ENCODE peak calls at places on chromosome 10, in nine cellular contexts. T, V, Y, O, Z, M, K, H and W are unnamed samples.

GRCh38 chr10:84293574-84294016 is 34.8 kb upstream of the CCSER2 start:
- DNase-seq in M (no peak), V (no peak), T (no peak), Z (no peak), H (no peak), K (no peak), Y (no peak), O (no peak), W (no peak)

GRCh38 chr10:22657028-22657427 is 57.4 kb downstream of the PIP4K2A start:
- DNase-seq in O (no peak), V (no peak), T (no peak), H (no peak), Z (no peak), K (no peak), Y (no peak), M (no peak), W (no peak)

GRCh38 chr10:110868981-110869380 is 2.7 kb upstream of the PDCD4 start:
- DNase-seq in O (no peak), M (no peak), V (no peak), T (no peak), H (no peak), K (no peak), Z (no peak), Y (no peak), W (no peak)

GRCh38 chr10:76034236-76035009 is 603.0 kb downstream of the LRMDA start:
- DNase-seq in O (no peak), H (no peak), T (no peak), M (no peak), K (no peak), V (no peak), Y (no peak), Z (peak), W (no peak)

GRCh38 chr10:128721851-128722250 is 595.6 kb upstream of the MKI67 start:
- DNase-seq in T (no peak), H (no peak), K (no peak), M (no peak), Y (no peak), V (no peak), O (no peak), Z (no peak), W (no peak)

GRCh38 chr10:34334908-34335307 is 480.2 kb downstream of the PARD3 start:
- DNase-seq in M (no peak), T (no peak), Y (no peak), K (no peak), H (no peak), V (no peak), O (no peak), Z (no peak), W (no peak)

GRCh38 chr10:95133016-95133752 is 60.9 kb upstream of the ACSM6 start:
- DNase-seq in M (peak), O (peak), H (peak), T (peak), K (peak), V (peak), Y (no peak), Z (peak), W (peak)

GRCh38 chr10:133274751-133275682 is 1.7 kb downstream of the ADAM8 start:
- DNase-seq in M (no peak), O (no peak), V (peak), H (no peak), K (peak), Z (no peak), Y (no peak), T (no peak), W (no peak)

GRCh38 chr10:112622786-112623185 is 175.8 kb downstream of the VTI1A start:
- DNase-seq in K (no peak), H (no peak), T (no peak), M (no peak), O (no peak), Y (no peak), V (no peak), Z (peak), W (peak)

GRCh38 chr10:126969310-126969709 is 64.1 kb downstream of the DOCK1 start:
- DNase-seq in M (peak), H (no peak), T (no peak), O (no peak), V (no peak), K (peak), Y (no peak), Z (no peak), W (no peak)
- TF ChIP-seq CTCF in M (peak), H (peak), T (no peak), O (peak), V (no peak), K (no peak), Y (peak), Z (no peak), W (peak)

DNA sequence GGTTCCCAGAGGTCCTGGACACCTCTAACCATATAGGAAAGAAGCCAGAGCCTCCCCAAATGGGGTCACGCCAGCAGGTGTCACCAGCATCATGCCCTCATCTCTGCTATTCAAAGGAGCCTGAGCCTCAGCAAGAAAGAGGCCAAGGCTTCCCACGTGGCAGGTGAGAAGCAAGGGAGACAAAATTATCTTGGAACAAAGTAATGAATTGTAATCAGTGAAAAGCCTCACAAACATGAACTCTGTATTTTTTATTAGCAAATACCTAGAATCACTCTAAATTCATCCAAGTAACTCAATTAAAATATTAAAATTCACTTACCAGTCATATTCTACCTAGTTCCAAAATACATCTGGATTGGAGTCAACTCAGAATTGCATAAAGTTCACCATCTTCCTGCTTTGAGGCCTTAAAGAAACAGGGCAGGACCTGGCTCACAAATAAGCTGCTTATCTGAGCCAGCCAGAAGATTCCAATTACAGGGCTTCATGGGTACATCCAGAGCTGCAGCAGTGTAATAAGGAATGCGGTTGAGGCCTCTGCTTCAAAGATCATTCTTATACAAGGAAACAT is 68.7 kb downstream of the SGMS1 start:
- DNase-seq in Y (no peak), M (peak), V (no peak), Z (peak), O (no peak), K (no peak), H (no peak), T (no peak), W (peak)
- TF ChIP-seq CTCF in Y (no peak), M (peak), V (no peak), Z (no peak), O (no peak), K (no peak), H (no peak), T (no peak), W (no peak)

GRCh38 chr10:96410296-96410695 is 51.5 kb upstream of the OPALIN start:
- DNase-seq in O (no peak), V (no peak), K (no peak), Z (no peak), M (no peak), Y (no peak), H (no peak), T (no peak), W (no peak)
- TF ChIP-seq CTCF in O (no peak), V (no peak), K (no peak), Z (no peak), M (no peak), Y (no peak), H (no peak), T (no peak), W (no peak)

GRCh38 chr10:108254089-108254488 is 1089.6 kb upstream of the SORCS1 start:
- DNase-seq in T (no peak), V (no peak), Z (no peak), O (no peak), H (no peak), M (no peak), K (no peak), Y (no peak), W (no peak)

GRCh38 chr10:108250954-108251620 is 1086.6 kb upstream of the SORCS1 start:
- DNase-seq in O (no peak), T (no peak), M (no peak), H (no peak), K (no peak), Z (no peak), Y (no peak), V (no peak), W (no peak)

GRCh38 chr10:108244443-108245228 is 1080.1 kb upstream of the SORCS1 start:
- DNase-seq in K (no peak), H (no peak), V (no peak), Y (no peak), M (no peak), T (no peak), O (no peak), Z (no peak), W (no peak)

DNA sequence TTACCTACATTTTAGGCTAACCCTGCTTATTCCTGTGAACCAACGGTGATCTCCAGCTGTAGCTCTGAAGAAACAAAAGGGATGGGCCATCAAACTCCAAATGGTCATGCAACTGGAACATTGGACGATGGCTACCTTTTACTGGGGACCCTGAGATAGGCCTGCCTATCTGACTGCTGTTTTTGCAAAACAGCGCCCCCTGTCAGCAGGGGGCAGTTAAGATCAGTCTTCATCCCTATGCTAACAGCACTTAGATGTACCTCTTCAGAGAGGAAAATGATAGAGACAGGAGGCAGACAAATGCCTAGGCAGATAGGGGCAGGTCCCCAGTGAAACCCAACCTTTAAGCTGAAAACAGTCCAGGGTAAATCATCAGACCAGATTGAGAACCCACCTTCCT is 1085.4 kb upstream of the SORCS1 start:
- DNase-seq in M (peak), O (no peak), Y (no peak), Z (no peak), V (no peak), K (no peak), T (no peak), H (no peak), W (no peak)
- TF ChIP-seq CTCF in M (peak), O (no peak), Y (no peak), Z (no peak), V (no peak), K (no peak), T (no peak), H (no peak), W (no peak)

DNA sequence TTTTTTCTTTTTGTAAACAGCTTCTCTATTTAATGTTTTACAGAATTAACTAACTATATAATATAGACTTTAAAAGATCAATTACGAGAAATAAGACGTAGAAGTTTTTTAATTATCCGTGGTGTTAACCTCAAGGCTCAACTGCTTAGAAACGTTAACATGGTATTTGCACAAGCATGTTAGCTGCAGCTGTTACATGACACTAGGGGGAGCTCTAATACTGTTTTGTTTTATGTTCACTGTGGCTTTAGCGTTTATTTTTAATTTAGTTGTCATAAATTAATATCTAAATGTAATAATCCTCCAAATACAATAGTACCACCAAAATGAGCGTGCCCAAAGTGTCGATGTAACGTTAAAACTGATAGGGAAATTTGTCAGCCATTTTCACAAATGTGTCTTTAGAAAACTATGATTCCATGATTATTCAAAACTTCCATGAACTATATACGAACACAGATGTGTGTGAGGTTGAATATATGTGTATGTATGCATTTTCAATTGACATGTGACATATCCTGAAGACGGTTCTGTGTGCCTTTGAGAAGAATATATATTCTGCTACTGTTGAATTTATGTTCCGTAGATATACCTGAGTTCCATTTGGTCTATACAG is 828.8 kb upstream of the MBL2 start:
- DNase-seq in V (no peak), M (peak), H (no peak), Y (no peak), O (no peak), Z (peak), K (no peak), T (no peak), W (peak)
- TF ChIP-seq CTCF in V (peak), M (peak), H (peak), Y (peak), O (peak), Z (peak), K (peak), T (peak), W (peak)